ENCODE peak calls at places on chromosomes 4 and X, in six cellular contexts. G, R, T, N, S and C are unnamed samples.

GRCh38 chr4:88599298-88599697 is 7.0 kb downstream of the HERC3 start:
- DNase-seq in G (no peak), R (peak; percentile 30), T (no peak), N (no peak), S (peak; percentile 60), C (no peak)

GRCh38 chrX:23616361-23616760 is 50.9 kb upstream of the PRDX4 start:
- DNase-seq in G (no peak), R (no peak), T (no peak), N (no peak), S (peak; percentile 34), C (no peak)

GRCh38 chr4:126766266-126766665 is 866.5 kb upstream of the INTU start:
- DNase-seq in G (no peak), R (no peak), T (no peak), N (no peak), S (peak; percentile 47), C (no peak)

GRCh38 chrX:66017659-66018170 is 22.2 kb downstream of the VSIG4 start:
- DNase-seq in G (no peak), R (peak; percentile 8), T (no peak), N (no peak), S (no peak), C (no peak)

GRCh38 chrX:137568741-137569469 is 3.0 kb downstream of the ZIC3 start:
- DNase-seq in G (no peak), R (no peak), T (no peak), N (no peak), S (no peak), C (no peak)

GRCh38 chr4:3225946-3226345 is 23.0 kb upstream of the MSANTD1 start:
- DNase-seq in G (no peak), R (no peak), T (no peak), N (no peak), S (no peak), C (no peak)

GRCh38 chr4:119543187-119543586 is 85.4 kb downstream of the PDE5A start:
- DNase-seq in G (no peak), R (no peak), T (no peak), N (no peak), S (no peak), C (no peak)

GRCh38 chr4:16569790-16570189 is 328.7 kb downstream of the LDB2 start:
- DNase-seq in G (no peak), R (no peak), T (no peak), N (no peak), S (no peak), C (no peak)

GRCh38 chr4:80240976-80241375 is 25.5 kb upstream of the FGF5 start:
- DNase-seq in G (no peak), R (no peak), T (no peak), N (no peak), S (peak; percentile 34), C (no peak)

GRCh38 chr4:117466388-117466787 is 381.0 kb upstream of the TRAM1L1 start:
- DNase-seq in G (no peak), R (no peak), T (no peak), N (no peak), S (no peak), C (no peak)

GRCh38 chr4:15776871-15777648 is 1.1 kb upstream of the CD38 start:
- DNase-seq in G (no peak), R (no peak), T (no peak), N (no peak), S (no peak), C (no peak)

GRCh38 chr4:110869114-110869513 is 246.2 kb upstream of the PITX2 start:
- DNase-seq in G (no peak), R (no peak), T (no peak), N (no peak), S (peak; percentile 86), C (no peak)

GRCh38 chrX:28966335-28966734 is 379.1 kb downstream of the IL1RAPL1 start:
- DNase-seq in G (no peak), R (no peak), T (no peak), N (no peak), S (no peak), C (no peak)

GRCh38 chr4:95415346-95415771 is 133.4 kb downstream of the UNC5C start:
- DNase-seq in G (no peak), R (no peak), T (no peak), N (no peak), S (peak; percentile 2), C (no peak)

GRCh38 chrX:118593407-118593806 is 97.8 kb downstream of the DOCK11 start:
- DNase-seq in G (no peak), R (no peak), T (no peak), N (no peak), S (no peak), C (no peak)

GRCh38 chrX:3346436-3347329 is at the start of gene MXRA5:
- DNase-seq in G (peak; percentile 14), R (peak; percentile 17), T (no peak), N (no peak), S (peak; percentile 32), C (peak; percentile 11)

GRCh38 chrX:140712413-140713173 is 3.0 kb downstream of the LINC00632 start:
- DNase-seq in G (peak; percentile 42), R (peak; percentile 4), T (peak; percentile 11), N (no peak), S (no peak), C (peak; percentile 54)

GRCh38 chrX:132957211-132958085 is 981 bp downstream of the HS6ST2 start:
- DNase-seq in G (peak; percentile 54), R (no peak), T (peak; percentile 9), N (no peak), S (peak; percentile 9), C (peak; percentile 56)

GRCh38 chrX:22196151-22196550 is 76.6 kb upstream of the CBLL2 start:
- DNase-seq in G (no peak), R (no peak), T (no peak), N (no peak), S (peak; percentile 10), C (no peak)

GRCh38 chr4:75344915-75345314 is 169.3 kb downstream of the RCHY1 start:
- DNase-seq in G (no peak), R (no peak), T (no peak), N (no peak), S (peak; percentile 86), C (no peak)

GRCh38 chrX:10077425-10078188 is 79.2 kb upstream of the CLCN4 start:
- DNase-seq in G (no peak), R (no peak), T (no peak), N (no peak), S (peak; percentile 54), C (no peak)

GRCh38 chr4:114890773-114891172 is 222.6 kb downstream of the NDST4 start:
- DNase-seq in G (no peak), R (no peak), T (no peak), N (no peak), S (peak; percentile 10), C (no peak)

GRCh38 chr4:133823177-133823576 is 378.4 kb downstream of the PABPC4L start:
- DNase-seq in G (no peak), R (no peak), T (no peak), N (no peak), S (no peak), C (no peak)

GRCh38 chr4:40843696-40844095 is 93.9 kb downstream of the NSUN7 start:
- DNase-seq in G (no peak), R (no peak), T (no peak), N (no peak), S (no peak), C (no peak)
- TF ChIP-seq CTCF in G (no peak), R (no peak), T (no peak), N (peak; percentile 34), S (peak; percentile 2), C (no peak)

DNA sequence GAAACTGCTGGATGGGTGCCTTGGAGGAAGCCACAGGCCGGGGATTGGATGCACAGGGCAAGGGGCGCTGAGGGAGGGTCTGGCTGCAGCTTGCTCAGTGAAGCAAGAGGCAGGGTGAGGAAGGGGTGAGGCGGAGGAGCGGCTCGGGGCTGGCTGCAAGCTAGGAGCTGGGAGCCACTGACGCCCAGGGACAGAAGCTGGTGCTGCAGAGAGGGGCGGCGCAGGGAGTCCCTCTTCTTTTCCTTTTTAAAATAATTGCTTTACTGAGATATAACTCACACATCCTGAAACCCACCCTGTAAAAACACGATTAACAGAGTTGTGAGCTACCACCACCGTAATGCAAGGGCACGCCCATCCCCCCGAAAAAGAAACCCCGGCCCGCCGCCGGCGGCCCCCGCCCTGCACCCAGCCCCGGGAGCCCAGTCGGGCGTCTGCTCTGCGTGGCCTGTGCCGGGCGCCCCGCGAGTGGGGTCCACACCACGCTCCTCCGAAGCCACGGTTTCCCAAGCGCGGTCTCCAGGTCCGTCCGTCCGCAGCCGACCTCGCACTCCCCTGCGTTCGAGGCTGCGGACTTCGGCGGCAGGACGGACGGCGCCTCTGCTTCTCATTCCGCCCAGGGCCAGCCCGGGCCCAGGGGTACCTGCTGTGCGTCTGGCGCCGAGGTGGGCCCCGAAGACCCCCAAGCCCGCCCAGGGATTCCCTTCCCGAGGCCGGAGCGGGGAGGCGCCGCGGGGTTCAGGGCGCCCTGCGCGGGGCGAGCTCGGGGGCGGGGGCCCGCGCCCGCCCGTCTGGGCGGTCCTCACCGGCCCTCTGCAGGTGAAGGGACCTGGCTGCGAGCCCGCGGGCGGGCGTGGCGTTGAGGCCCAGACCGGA is 865 bp upstream of the UVSSA start:
- DNase-seq in G (peak; percentile 41), R (peak; percentile 23), T (peak; percentile 54), N (no peak), S (peak; percentile 17), C (peak; percentile 56)
- TF ChIP-seq CTCF in G (peak; percentile 21), R (no peak), T (peak; percentile 21), N (no peak), S (no peak), C (peak; percentile 44)

DNA sequence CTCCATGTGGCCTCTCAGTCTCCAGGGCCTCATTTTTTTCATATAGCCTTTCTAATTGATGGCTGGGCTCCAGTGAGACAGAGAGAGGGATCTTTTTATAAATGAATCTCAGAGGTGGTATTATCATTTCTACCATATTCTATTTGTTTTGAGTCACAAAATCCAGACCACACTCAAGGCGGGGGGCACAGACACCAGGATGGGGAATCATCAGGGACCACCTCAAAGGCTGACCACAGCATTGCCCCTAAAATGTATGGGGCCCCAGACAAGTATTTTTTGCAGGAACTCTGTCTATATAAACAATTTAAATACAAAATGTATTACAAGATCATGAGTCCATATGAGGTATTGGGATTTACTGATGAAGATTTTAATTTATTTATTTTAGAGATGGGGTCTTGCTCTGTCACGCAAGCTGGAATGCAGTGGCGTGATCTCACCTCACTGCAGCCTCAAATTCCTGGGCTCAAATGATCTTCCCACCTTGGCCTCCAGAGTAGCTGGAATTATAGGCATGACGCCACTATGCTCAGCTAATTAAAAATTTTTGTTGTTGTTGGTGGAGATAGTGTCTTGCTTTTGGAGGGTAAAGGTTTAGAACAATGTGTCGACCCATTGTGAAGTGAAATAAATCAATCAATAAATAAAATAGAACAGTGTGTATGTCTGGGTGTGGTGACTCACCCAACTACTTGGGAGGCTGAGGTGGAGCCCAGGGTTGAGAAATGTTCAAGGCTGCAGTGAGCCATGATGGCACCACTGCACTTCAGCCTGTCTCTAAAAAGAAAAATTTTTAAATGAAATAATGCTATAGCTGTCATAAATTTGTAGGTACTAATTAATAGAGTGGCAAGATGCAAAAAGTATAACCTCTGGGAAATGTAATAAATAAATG is 29.4 kb downstream of the WDR13 start:
- DNase-seq in G (no peak), R (no peak), T (no peak), N (no peak), S (peak; percentile 42), C (no peak)
- TF ChIP-seq CTCF in G (no peak), R (no peak), T (no peak), N (no peak), S (no peak), C (no peak)

GRCh38 chrX:30735839-30736238 is 82.6 kb downstream of the GK start:
- DNase-seq in G (peak; percentile 23), R (peak; percentile 8), T (peak; percentile 72), N (peak; percentile 43), S (peak; percentile 62), C (peak; percentile 75)

DNA sequence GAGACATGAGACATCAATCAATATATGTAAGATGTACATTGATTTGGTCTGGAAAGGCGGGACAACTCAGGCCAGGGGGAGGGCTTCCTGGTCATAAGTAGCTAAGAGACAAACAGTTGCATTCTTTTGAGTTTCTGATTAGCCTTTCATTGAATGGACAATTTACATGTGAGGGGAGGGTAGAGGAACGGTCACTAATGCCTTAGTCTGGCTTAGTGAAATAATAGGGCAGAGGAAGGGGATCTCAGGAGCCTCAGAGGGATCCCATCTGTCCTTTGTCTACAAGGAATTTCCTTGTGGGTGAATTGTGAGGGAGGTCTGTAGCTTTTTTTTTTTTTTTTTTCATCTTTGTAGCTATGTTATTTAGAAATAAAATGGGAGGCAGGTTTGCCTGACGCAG is 88.3 kb downstream of the GK start:
- DNase-seq in G (no peak), R (no peak), T (no peak), N (no peak), S (no peak), C (no peak)
- TF ChIP-seq CTCF in G (no peak), R (no peak), T (no peak), N (no peak), S (no peak), C (no peak)